ENCODE peak calls at places on chromosomes 3 and 15, in six cellular contexts. S is H1, C is SK-N-SH, F is HepG2, Q is GM12878, P is K562. I is an unnamed sample.
A peak's percentile ranks its signal among the peaks of the same experiment; 100 is the strongest.

GRCh38 chr3:19273091-19273490 is 124.8 kb downstream of the KCNH8 start:
- DNase-seq in S (no peak), C (no peak), F (no peak), Q (no peak), P (no peak), I (no peak)

GRCh38 chr3:196073188-196073838 is 8.6 kb downstream of the TFRC start:
- DNase-seq in S (peak; percentile 69), C (peak; percentile 77), F (peak; percentile 40), Q (peak; percentile 50), P (peak; percentile 41), I (peak; percentile 72)

GRCh38 chr3:114659109-114660081 is 365.6 kb downstream of the TIGIT start:
- DNase-seq in S (no peak), C (no peak), F (peak; percentile 62), Q (no peak), P (no peak), I (no peak)

GRCh38 chr3:162119651-162120050 is 623.0 kb downstream of the OTOL1 start:
- DNase-seq in S (no peak), C (no peak), F (no peak), Q (no peak), P (no peak), I (no peak)

GRCh38 chr3:133042778-133043177 is 4.6 kb downstream of the TMEM108 start:
- DNase-seq in S (no peak), C (no peak), F (no peak), Q (no peak), P (no peak), I (no peak)

GRCh38 chr3:116863842-116864626 is 154.5 kb downstream of the TUSC7 start:
- DNase-seq in S (peak; percentile 60), C (peak; percentile 21), F (peak; percentile 1), Q (peak; percentile 17), P (no peak), I (no peak)

GRCh38 chr3:27213450-27213849 is 155.7 kb downstream of the NEK10 start:
- DNase-seq in S (no peak), C (no peak), F (no peak), Q (no peak), P (no peak), I (no peak)

GRCh38 chr3:125511420-125512094 is 8.4 kb downstream of the SNX4 start:
- DNase-seq in S (no peak), C (peak; percentile 7), F (no peak), Q (no peak), P (no peak), I (no peak)

GRCh38 chr3:17110665-17111396 is 226.1 kb downstream of the PLCL2 start:
- DNase-seq in S (peak; percentile 23), C (no peak), F (no peak), Q (no peak), P (no peak), I (peak; percentile 59)

GRCh38 chr3:172177046-172177445 is 137.7 kb downstream of the FNDC3B start:
- DNase-seq in S (no peak), C (no peak), F (no peak), Q (no peak), P (no peak), I (no peak)

GRCh38 chr3:64352596-64352989 is 127.3 kb upstream of the PRICKLE2 start:
- DNase-seq in S (no peak), C (no peak), F (no peak), Q (no peak), P (no peak), I (no peak)

GRCh38 chr15:81292516-81293001 is 31.4 kb downstream of the STARD5 start:
- DNase-seq in S (no peak), C (no peak), F (no peak), Q (peak; percentile 74), P (no peak), I (no peak)

GRCh38 chr3:62451211-62451892 is 78.0 kb upstream of the FEZF2 start:
- DNase-seq in S (no peak), C (no peak), F (no peak), Q (no peak), P (no peak), I (no peak)

GRCh38 chr3:129304141-129304540 is 25.5 kb downstream of the HMCES start:
- DNase-seq in S (no peak), C (no peak), F (no peak), Q (no peak), P (no peak), I (no peak)

GRCh38 chr15:50145451-50145872 is 26.4 kb upstream of the ATP8B4 start:
- DNase-seq in S (no peak), C (peak; percentile 67), F (peak; percentile 78), Q (peak; percentile 16), P (peak; percentile 67), I (no peak)

GRCh38 chr15:82901114-82901805 is 51.3 kb downstream of the HOMER2 start:
- DNase-seq in S (peak; percentile 26), C (no peak), F (peak; percentile 49), Q (no peak), P (no peak), I (no peak)

GRCh38 chr3:177824190-177824786 is 627.0 kb upstream of the TBL1XR1 start:
- DNase-seq in S (no peak), C (peak; percentile 65), F (peak; percentile 93), Q (no peak), P (no peak), I (no peak)

GRCh38 chr3:140023616-140024530 is 88.9 kb downstream of the CLSTN2 start:
- DNase-seq in S (no peak), C (no peak), F (no peak), Q (no peak), P (no peak), I (no peak)

GRCh38 chr3:106339551-106339950 is 470.7 kb upstream of the CBLB start:
- DNase-seq in S (no peak), C (no peak), F (no peak), Q (no peak), P (no peak), I (no peak)

GRCh38 chr3:189466004-189466403 is 165.2 kb upstream of the TP63 start:
- DNase-seq in S (no peak), C (no peak), F (no peak), Q (no peak), P (no peak), I (no peak)

GRCh38 chr3:197302033-197302432 is 3.6 kb upstream of the DLG1 start:
- DNase-seq in S (no peak), C (no peak), F (no peak), Q (no peak), P (no peak), I (no peak)

GRCh38 chr15:69604050-69604378 is 151.4 kb downstream of the RPLP1 start:
- DNase-seq in S (no peak), C (no peak), F (peak; percentile 16), Q (no peak), P (no peak), I (peak; percentile 25)

GRCh38 chr15:81275711-81276417 is 48.1 kb downstream of the STARD5 start:
- DNase-seq in S (no peak), C (no peak), F (no peak), Q (no peak), P (no peak), I (no peak)

GRCh38 chr3:180267202-180267843 is 230.6 kb upstream of the PEX5L start:
- DNase-seq in S (no peak), C (no peak), F (no peak), Q (peak; percentile 69), P (no peak), I (no peak)

GRCh38 chr3:128243602-128244504 is 90.6 kb downstream of the EEFSEC start:
- DNase-seq in S (peak; percentile 26), C (no peak), F (no peak), Q (no peak), P (no peak), I (no peak)

GRCh38 chr3:12239301-12239700 is 49.6 kb upstream of the PPARG start:
- DNase-seq in S (no peak), C (no peak), F (no peak), Q (no peak), P (no peak), I (no peak)

DNA sequence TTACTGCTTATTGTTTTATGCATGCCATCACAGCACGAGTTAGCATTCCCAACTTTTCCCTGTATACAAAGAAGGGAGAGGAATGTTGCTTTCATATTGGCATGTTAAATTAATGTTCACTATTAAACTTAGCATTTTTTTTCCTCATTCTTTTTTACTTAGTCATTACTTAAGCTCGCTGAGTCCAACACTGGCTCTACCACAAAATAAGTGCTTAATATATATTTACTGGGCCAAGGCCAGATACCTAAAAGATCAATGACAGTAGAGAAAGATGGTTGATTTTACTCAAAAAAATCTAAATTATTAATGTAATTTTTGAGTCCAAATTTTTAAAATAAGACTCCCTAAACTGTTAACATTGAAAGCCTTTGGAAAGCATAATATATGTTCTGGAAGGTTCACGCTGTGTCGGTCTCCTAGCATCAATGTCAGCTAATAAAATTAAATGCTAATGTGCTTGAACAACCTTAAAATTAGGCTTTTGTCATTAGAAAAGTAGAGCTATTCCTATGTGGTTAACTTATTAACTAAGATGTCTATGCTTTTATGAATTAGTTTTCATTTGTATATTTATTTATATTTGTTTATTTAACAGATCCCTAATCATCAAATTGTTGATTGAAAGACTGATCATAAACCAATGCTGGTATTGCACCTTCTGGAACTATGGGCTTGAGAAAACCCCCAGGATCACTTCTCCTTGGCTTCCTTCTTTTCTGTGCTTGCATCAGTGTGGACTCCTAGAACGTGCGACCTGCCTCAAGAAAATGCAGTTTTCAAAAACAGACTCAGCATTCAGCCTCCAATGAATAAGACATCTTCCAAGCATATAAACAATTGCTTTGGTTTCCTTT is 14.1 kb downstream of the THBS1 start:
- DNase-seq in S (no peak), C (no peak), F (no peak), Q (no peak), P (no peak), I (no peak)
- TF ChIP-seq GABPA in S (no peak), C (no peak), F (no peak), Q (no peak), P (no peak), I (no peak)

GRCh38 chr3:41126961-41127360 is 72.3 kb upstream of the CTNNB1 start:
- DNase-seq in S (no peak), C (no peak), F (no peak), Q (no peak), P (no peak), I (no peak)
- TF ChIP-seq GABPA in S (no peak), C (no peak), F (no peak), Q (no peak), P (no peak), I (no peak)

DNA sequence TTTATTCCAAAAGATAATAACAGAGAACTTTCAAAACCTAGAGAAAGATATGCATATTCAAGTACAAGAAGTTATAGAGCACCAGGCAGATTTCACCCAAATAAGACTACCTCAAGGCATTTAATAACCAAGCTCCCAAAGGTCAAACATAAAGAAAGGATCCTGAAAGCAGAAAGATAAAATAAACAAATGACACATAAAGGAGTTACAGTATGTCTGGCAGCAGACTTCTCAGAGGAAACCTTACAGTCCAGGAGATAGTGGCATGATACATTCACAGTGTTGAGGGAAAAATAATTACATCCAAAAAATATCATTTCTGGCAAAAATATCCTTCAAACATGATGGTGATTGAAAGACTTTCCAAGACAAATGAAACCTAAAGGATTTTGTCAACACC is 185.8 kb upstream of the POU1F1 start:
- DNase-seq in S (no peak), C (no peak), F (no peak), Q (no peak), P (no peak), I (no peak)
- TF ChIP-seq GABPA in S (no peak), C (no peak), F (no peak), Q (no peak), P (no peak), I (no peak)

DNA sequence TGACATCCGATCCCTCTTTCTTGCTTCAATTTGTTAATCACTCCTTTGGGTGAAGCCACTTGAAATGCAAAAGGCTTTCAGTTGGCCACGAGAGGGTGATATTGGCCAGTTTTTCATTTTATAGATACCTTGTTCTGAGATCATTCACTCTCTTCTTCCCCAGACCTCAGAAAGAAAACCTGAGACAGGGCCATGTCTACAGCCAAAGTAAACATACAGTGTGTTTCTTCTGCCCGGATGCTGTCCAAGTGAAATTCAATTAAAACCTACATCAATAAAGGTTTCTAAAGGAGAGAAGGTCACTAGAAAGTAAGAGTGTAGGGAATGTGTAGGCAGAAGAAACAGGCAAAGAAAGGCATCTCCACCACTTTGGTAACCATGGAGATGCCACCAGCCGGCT is 39.5 kb upstream of the FMN1 start:
- DNase-seq in S (no peak), C (peak; percentile 43), F (peak; percentile 15), Q (no peak), P (no peak), I (no peak)
- TF ChIP-seq GABPA in S (no peak), C (no peak), F (no peak), Q (no peak), P (no peak), I (no peak)